ENCODE peak calls at places on chromosome 17, in four cellular contexts. Y, F, V and D are unnamed samples.

GRCh38 chr17:17728550-17729251 is 47.4 kb downstream of the RAI1 start:
- DNase-seq in F (no peak), Y (no peak), V (no peak), D (peak; percentile 71)

GRCh38 chr17:57987582-57988300 is at the start of gene VEZF1:
- DNase-seq in Y (peak; percentile 71), V (peak; percentile 81), F (no peak), D (no peak)

GRCh38 chr17:54860617-54861468 is 39.8 kb upstream of the TOM1L1 start:
- DNase-seq in V (no peak), F (no peak), Y (no peak), D (no peak)

GRCh38 chr17:56913867-56914640 is at the start of gene TRIM25:
- DNase-seq in Y (peak; percentile 77), V (peak; percentile 91), F (peak; percentile 55), D (peak; percentile 63)

GRCh38 chr17:63653018-63653417 is 30.8 kb downstream of the MAP3K3 start:
- DNase-seq in F (no peak), Y (no peak), V (no peak), D (no peak)

GRCh38 chr17:46033392-46033791 is 34.3 kb downstream of the STH start:
- DNase-seq in Y (no peak), V (no peak), F (no peak), D (no peak)

GRCh38 chr17:77280304-77280910 is 139.6 kb downstream of the SEC14L1 start:
- DNase-seq in V (no peak), Y (no peak), F (no peak), D (peak; percentile 75)

GRCh38 chr17:81102352-81102751 is 63.0 kb upstream of the PVALEF start:
- DNase-seq in F (no peak), Y (no peak), V (no peak), D (no peak)

GRCh38 chr17:77887464-77888241 is 70.8 kb upstream of the TNRC6C start:
- DNase-seq in F (peak; percentile 16), Y (peak; percentile 54), V (peak; percentile 80), D (peak; percentile 51)

GRCh38 chr17:37107406-37108083 is 158.8 kb downstream of the AATF start:
- DNase-seq in F (no peak), Y (no peak), V (no peak), D (peak; percentile 45)

GRCh38 chr17:61411114-61411943 is 11.7 kb downstream of the TBX2 start:
- DNase-seq in F (no peak), V (peak; percentile 71), Y (no peak), D (no peak)

GRCh38 chr17:60138769-60139437 is 10.9 kb upstream of the CA4 start:
- DNase-seq in F (no peak), V (no peak), Y (no peak), D (no peak)

GRCh38 chr17:9291912-9292562 is 270.7 kb downstream of the NTN1 start:
- DNase-seq in Y (peak; percentile 9), F (peak; percentile 8), V (no peak), D (no peak)

GRCh38 chr17:70661342-70662222 is 492.2 kb downstream of the KCNJ2 start:
- DNase-seq in F (no peak), V (peak; percentile 91), Y (no peak), D (peak; percentile 99)

GRCh38 chr17:21039839-21040575 is 2.8 kb downstream of the USP22 start:
- DNase-seq in V (peak; percentile 57), F (no peak), Y (no peak), D (peak; percentile 66)

GRCh38 chr17:48593126-48593829 is at the start of gene HOXB5:
- DNase-seq in V (no peak), Y (no peak), F (no peak), D (no peak)

GRCh38 chr17:77875051-77875780 is 83.3 kb upstream of the TNRC6C start:
- DNase-seq in Y (no peak), V (no peak), F (no peak), D (peak; percentile 35)

GRCh38 chr17:16652847-16653366 is 743 bp downstream of the ZNF624 start:
- DNase-seq in F (no peak), Y (no peak), V (no peak), D (peak; percentile 23)

GRCh38 chr17:75845058-75845711 is 981 bp upstream of the UNC13D start:
- DNase-seq in Y (no peak), F (no peak), V (peak; percentile 53), D (peak; percentile 58)

GRCh38 chr17:32136856-32137255 is 5.4 kb upstream of the RHOT1 start:
- DNase-seq in F (no peak), Y (no peak), V (no peak), D (no peak)

GRCh38 chr17:81537343-81537855 is 9.2 kb downstream of the FSCN2 start:
- DNase-seq in V (peak; percentile 44), F (no peak), Y (no peak), D (no peak)

GRCh38 chr17:67521773-67522069 is 144.6 kb downstream of the PITPNC1 start:
- DNase-seq in Y (no peak), F (no peak), V (no peak), D (no peak)

GRCh38 chr17:42798383-42799380 is at the start of the genes CNTD1 and COA3:
- DNase-seq in V (peak; percentile 85), F (peak; percentile 55), Y (peak; percentile 54), D (peak; percentile 55)

GRCh38 chr17:28828294-28829040 is 14.1 kb downstream of the FAM222B start:
- DNase-seq in Y (no peak), F (no peak), V (no peak), D (no peak)

GRCh38 chr17:70855401-70856054 is 686.2 kb downstream of the KCNJ2 start:
- DNase-seq in V (peak; percentile 59), F (peak; percentile 72), Y (no peak), D (peak; percentile 14)

GRCh38 chr17:69452664-69453260 is 38.3 kb downstream of the MAP2K6 start:
- DNase-seq in Y (no peak), V (no peak), F (no peak), D (no peak)

GRCh38 chr17:8060274-8060673 is 21.4 kb downstream of the ALOX15B start:
- DNase-seq in V (peak; percentile 83), Y (peak; percentile 38), F (peak; percentile 30), D (peak; percentile 53)

GRCh38 chr17:17420561-17421269 is 56.1 kb upstream of the MED9 start:
- DNase-seq in V (no peak), F (no peak), Y (no peak), D (no peak)

GRCh38 chr17:2904135-2904534 is 107.9 kb downstream of the RAP1GAP2 start:
- DNase-seq in Y (no peak), F (no peak), V (no peak), D (peak; percentile 64)

GRCh38 chr17:73770115-73770848 is 126.0 kb upstream of the SDK2 start:
- DNase-seq in Y (no peak), F (peak; percentile 32), V (peak; percentile 85), D (peak; percentile 56)

GRCh38 chr17:4594406-4595349 is 10.3 kb downstream of the SMTNL2 start:
- DNase-seq in V (peak; percentile 32), Y (no peak), F (no peak), D (no peak)

GRCh38 chr17:31722251-31723056 is 136.6 kb downstream of the COPRS start:
- DNase-seq in F (no peak), Y (no peak), V (no peak), D (peak; percentile 7)

GRCh38 chr17:48814504-48814903 is 2.5 kb downstream of the TTLL6 start:
- DNase-seq in V (peak; percentile 60), F (no peak), Y (peak; percentile 37), D (peak; percentile 30)

GRCh38 chr17:46742539-46743270 is 75.8 kb downstream of the WNT3 start:
- DNase-seq in Y (no peak), F (peak; percentile 39), V (no peak), D (peak; percentile 92)

GRCh38 chr17:56762144-56762543 is 71.6 kb downstream of the C17orf67 start:
- DNase-seq in V (no peak), Y (no peak), F (no peak), D (no peak)

GRCh38 chr17:82940226-82941020 is 100.6 kb upstream of the ZNF750 start:
- DNase-seq in V (no peak), F (no peak), Y (no peak), D (no peak)

GRCh38 chr17:56486732-56487131 is 106.8 kb upstream of the NOG start:
- DNase-seq in Y (no peak), F (no peak), V (no peak), D (no peak)